ENCODE peak calls at places on chromosome 21, in four cellular contexts. P is H9, Y is H1, E is trophoblast cell. S is an unnamed sample. For H3K79me2, the result is how much of the 10 kb centered on the place peaks cover.

GRCh38 chr21:16509466-16509865 is 779.7 kb downstream of the USP25 start:
- DNase-seq in P (no peak), Y (no peak), E (no peak), S (no peak)

GRCh38 chr21:15443740-15444117 is 286.1 kb upstream of the USP25 start:
- DNase-seq in P (no peak), Y (no peak), E (no peak), S (no peak)

GRCh38 chr21:14880922-14881321 is 183.9 kb downstream of the NRIP1 start:
- DNase-seq in P (no peak), Y (no peak), E (no peak), S (peak)

GRCh38 chr21:39087976-39088370 is 95.3 kb downstream of the PSMG1 start:
- DNase-seq in P (no peak), Y (no peak), E (no peak), S (no peak)

GRCh38 chr21:39976805-39977204 is 109.6 kb downstream of the PCP4 start:
- DNase-seq in P (no peak), Y (no peak), E (no peak), S (no peak)

GRCh38 chr21:42695324-42696025 is 42.1 kb downstream of the PDE9A start:
- DNase-seq in P (no peak), Y (no peak), E (no peak), S (no peak)

GRCh38 chr21:29979043-29979442 is 39.2 kb upstream of the GRIK1 start:
- DNase-seq in P (no peak), Y (no peak), E (no peak), S (no peak)

GRCh38 chr21:41500931-41501381 is 7.0 kb downstream of the TMPRSS2 start:
- DNase-seq in P (no peak), Y (no peak), E (no peak), S (no peak)

GRCh38 chr21:42009018-42009830 is 936 bp downstream of the ZBTB21 start:
- DNase-seq in P (peak), Y (peak), E (peak), S (peak)

GRCh38 chr21:46420241-46421190 is 38.2 kb upstream of the DIP2A start:
- DNase-seq in P (no peak), Y (no peak), E (no peak), S (no peak)

GRCh38 chr21:42118901-42119300 is 47.8 kb downstream of the UMODL1 start:
- DNase-seq in P (no peak), Y (no peak), E (no peak), S (no peak)

GRCh38 chr21:41431788-41432548 is 5.9 kb downstream of the MX1 start:
- DNase-seq in P (peak), Y (peak), E (no peak), S (no peak)

GRCh38 chr21:29237110-29238051 is 61.3 kb upstream of the BACH1 start:
- DNase-seq in P (no peak), Y (no peak), E (no peak), S (no peak)

GRCh38 chr21:42146821-42147220 is 72.1 kb upstream of the ABCG1 start:
- DNase-seq in P (peak), Y (no peak), E (no peak), S (no peak)

GRCh38 chr21:39825250-39825649 is 42.0 kb upstream of the PCP4 start:
- DNase-seq in P (no peak), Y (no peak), E (no peak), S (no peak)

GRCh38 chr21:46095814-46096595 is 1.9 kb upstream of the COL6A2 start:
- DNase-seq in P (peak), Y (peak), E (no peak), S (no peak)

GRCh38 chr21:39064325-39065012 is 118.8 kb downstream of the PSMG1 start:
- DNase-seq in P (no peak), Y (no peak), E (no peak), S (no peak)

GRCh38 chr21:30268608-30269197 is 14.0 kb downstream of the KRTAP24-1 start:
- DNase-seq in P (peak), Y (peak), E (no peak), S (peak)

GRCh38 chr21:42653492-42654061 is at the start of gene PDE9A:
- DNase-seq in P (peak), Y (peak), E (no peak), S (peak)

GRCh38 chr21:42443876-42444744 is 40.4 kb downstream of the UBASH3A start:
- DNase-seq in P (no peak), Y (no peak), E (no peak), S (no peak)

GRCh38 chr21:27561116-27561515 is 594.2 kb upstream of the ADAMTS5 start:
- DNase-seq in P (no peak), Y (no peak), E (peak), S (no peak)

DNA sequence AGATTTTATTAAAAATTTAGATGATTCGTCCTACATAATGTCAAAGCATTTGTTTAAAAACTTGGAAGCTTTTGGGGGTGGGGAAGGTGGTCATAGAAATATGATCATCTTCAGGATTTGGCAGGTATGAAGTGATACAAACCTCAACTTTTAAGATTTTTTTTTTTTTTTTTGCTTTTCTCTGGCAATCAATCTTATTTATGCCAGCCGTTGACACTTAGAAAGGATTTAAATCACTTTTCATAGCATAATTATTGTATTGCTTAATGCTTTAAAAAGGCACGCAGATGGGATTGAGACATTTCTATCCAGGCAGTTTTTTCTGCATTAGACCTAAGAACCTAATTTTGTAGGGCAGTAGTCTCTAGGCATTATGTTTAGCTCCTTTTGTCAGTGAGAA is 19.7 kb downstream of the MRPS6 start:
- DNase-seq in P (no peak), Y (no peak), E (no peak), S (no peak)
- H3K79me2 ChIP-seq in P (under half), Y (under half), E (under half), S (half or more)

DNA sequence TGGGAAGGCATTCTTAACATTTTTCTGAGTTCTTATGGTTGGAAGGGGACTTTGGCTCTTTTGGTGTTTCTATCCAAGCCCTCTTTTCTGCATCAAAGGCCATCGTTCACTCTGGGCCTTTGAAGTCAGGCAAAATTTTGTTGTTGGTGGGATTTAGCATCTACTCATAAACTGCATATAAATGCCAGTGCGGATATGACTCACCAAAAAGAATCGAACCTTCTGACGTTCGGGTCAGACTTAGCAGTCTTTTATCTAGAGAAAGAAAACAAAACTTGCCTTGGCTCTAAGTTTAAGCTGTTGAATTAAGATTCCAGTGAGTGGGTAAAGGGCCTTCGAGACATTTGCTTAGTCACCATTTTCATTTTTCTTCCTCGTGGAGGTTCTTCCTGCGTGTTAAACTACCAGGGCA is 51.4 kb downstream of the EVA1C start:
- DNase-seq in P (no peak), Y (no peak), E (no peak), S (no peak)
- H2AK5ac ChIP-seq in P (no peak), Y (no peak), E (no peak), S (no peak)

GRCh38 chr21:43881918-43882317 is 16.9 kb downstream of the AGPAT3 start:
- DNase-seq in P (no peak), Y (no peak), E (no peak), S (no peak)
- H3K79me2 ChIP-seq in P (under half), Y (under half), E (under half), S (under half)

GRCh38 chr21:36964832-36965719 is 1.4 kb downstream of the HLCS start:
- DNase-seq in P (no peak), Y (no peak), E (peak), S (peak)

GRCh38 chr21:36965720-36966065 is 776 bp downstream of the HLCS start:
- DNase-seq in P (no peak), Y (no peak), E (no peak), S (no peak)

GRCh38 chr21:36966846-36967657 is 583 bp upstream of the HLCS start:
- DNase-seq in P (no peak), Y (peak), E (no peak), S (peak)

GRCh38 chr21:36964398-36964797 is 2.1 kb downstream of the HLCS start:
- DNase-seq in P (no peak), Y (no peak), E (peak), S (no peak)

GRCh38 chr21:36966066-36966845 is at the start of gene HLCS:
- DNase-seq in P (peak), Y (peak), E (peak), S (peak)
- H2AK5ac ChIP-seq in P (no peak), Y (no peak), E (peak), S (no peak)

DNA sequence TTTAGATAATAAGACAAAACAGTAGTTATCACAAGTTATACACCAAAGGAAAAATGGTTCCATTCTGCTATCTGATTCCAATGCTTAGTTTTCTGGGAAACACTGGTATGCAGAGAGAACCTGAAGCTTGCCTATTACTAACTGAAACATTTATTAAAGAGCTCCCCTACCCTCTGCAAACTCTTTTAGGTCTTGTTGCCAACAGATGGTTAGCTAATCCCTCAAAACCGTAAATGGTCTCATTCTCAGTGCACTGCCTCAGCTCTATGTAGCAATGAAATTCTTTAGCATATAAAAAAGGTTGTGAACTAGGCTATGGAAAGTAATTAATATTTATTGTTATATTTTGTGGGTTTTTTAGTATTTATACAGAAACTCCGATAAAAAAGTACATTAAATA is 20.4 kb downstream of the C21orf91 start:
- DNase-seq in P (no peak), Y (no peak), E (no peak), S (no peak)
- H3K79me2 ChIP-seq in P (under half), Y (under half), E (under half), S (under half)

DNA sequence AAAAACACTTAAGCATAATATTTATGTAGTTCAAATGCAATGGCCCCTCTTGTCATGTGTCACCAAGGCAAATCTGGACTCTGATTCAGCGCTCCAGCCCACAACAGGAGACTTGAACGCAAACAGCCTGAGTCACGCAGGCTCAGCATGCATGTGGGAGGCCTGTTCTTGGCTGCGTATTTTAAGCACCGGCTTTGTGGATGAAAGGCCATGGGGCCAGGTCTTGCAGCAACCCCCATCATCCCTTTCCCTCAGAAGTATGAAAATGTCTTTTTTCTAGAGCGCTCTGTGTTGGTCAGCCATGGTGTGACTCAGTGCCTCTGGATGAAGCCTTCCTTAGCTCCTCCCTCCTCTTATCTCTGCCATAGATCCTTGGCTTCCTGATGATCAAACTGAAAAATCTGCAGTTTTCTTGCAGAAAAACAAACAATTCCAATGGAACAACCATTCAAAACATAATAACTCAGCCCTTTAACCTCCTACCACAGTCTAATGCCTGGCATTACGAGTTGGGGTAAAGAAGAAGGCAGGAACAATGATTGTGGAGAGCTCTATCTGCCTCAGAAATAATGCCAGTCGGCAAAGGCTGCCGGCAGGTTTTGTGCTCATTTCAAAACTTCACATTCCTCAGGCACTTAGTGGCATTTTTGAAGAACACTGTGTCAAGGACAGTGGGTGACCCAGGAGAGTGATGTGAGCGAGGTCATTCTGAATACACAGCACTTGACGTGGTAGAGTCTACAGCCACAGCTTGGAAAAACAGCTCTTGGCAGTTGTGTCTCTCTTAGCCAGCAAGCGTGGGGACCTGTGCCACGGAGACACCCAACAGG is 167.5 kb downstream of the CLIC6 start:
- DNase-seq in P (no peak), Y (no peak), E (peak), S (no peak)
- H2AK5ac ChIP-seq in P (no peak), Y (no peak), E (no peak), S (no peak)

GRCh38 chr21:37415938-37416337 is 49.4 kb downstream of the DYRK1A start:
- DNase-seq in P (no peak), Y (no peak), E (no peak), S (no peak)

GRCh38 chr21:37414292-37415253 is 48.0 kb downstream of the DYRK1A start:
- DNase-seq in P (no peak), Y (no peak), E (no peak), S (no peak)

GRCh38 chr21:37413553-37414291 is 47.1 kb downstream of the DYRK1A start:
- DNase-seq in P (no peak), Y (no peak), E (no peak), S (no peak)

GRCh38 chr21:37410639-37411038 is 44.1 kb downstream of the DYRK1A start:
- DNase-seq in P (no peak), Y (no peak), E (no peak), S (no peak)

DNA sequence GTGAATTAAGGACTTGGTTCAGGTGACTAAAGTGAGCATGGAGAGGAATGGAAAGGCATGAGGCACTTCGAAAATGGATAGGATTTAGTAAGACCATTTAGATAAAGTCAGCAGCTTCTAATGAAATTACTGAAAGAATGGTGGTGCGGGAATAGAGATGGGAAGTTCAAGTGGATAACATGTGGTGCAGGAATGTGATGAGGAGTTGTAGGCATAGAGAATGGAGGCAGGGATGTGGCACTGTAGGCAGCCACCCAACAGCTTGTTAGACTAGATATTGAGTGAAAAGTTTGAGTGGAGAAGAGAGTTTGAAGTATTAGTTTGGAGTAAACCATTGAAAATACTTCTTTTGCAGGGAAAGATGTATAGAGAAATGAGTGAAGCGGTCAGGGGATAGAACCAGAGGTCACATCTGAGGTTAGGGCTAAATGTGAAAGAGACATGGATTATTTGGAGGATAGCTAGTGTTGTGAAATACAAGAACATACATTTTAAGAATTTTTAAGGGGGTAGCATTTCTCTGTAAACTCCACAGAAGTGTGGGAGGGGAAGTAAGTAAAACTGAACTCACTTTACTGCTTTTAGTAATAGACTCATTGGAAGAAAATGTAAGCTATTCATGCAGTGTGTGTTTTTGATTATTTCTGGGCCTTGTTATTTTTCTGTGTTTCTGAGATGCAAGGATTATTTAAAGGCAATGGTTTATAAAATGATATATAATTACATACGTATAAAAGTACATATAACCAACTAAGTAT is 46.2 kb downstream of the DYRK1A start:
- DNase-seq in P (no peak), Y (no peak), E (no peak), S (peak)
- H3K79me2 ChIP-seq in P (half or more), Y (under half), E (under half), S (half or more)

DNA sequence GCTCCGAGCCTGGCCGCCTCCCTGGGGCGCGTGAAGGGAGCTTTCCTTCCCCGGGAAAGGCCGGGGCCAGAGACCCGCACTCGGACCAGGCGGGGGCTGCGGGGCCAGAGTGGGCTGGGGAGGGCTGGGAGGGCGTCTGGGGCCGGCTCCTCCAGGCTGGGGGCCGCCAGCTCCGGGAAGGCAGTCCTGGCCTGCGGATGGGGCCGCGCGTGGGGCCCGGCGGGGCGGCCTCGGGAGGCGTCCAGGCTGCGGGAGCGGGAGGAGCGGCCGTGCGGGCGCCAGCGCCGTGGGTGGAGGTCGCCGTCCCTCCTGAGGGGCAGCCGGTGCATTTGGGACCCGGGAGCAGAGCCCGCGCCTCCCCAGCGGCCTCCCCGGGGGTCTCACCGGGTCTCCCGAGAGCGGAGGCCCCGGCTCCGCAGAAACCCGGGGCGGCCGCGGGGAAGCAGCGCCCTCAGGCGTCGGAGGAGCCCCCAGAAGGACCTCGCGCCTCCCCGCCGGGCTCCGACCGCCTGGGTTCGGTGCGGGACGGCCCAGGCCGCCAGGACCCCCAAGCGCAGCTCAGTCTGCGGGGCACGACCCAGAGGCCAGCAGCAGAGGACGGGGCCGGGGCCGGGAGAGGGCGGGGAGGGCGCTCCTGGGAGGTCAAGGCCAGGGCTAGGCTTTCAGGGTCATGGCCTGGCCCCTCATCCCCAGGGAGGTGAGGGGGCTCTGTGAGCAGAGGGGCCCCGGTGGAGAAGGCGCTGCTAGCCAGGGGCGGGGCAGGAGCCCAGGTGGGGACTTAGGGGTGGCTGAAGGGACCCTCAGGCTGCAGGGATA is 7.3 kb upstream of the SLX9 start:
- DNase-seq in P (no peak), Y (no peak), E (no peak), S (no peak)
- H2AK5ac ChIP-seq in P (no peak), Y (no peak), E (no peak), S (no peak)

GRCh38 chr21:26089730-26090129 is 80.8 kb downstream of the APP start:
- DNase-seq in P (no peak), Y (no peak), E (no peak), S (no peak)

GRCh38 chr21:26091480-26092018 is 79.0 kb downstream of the APP start:
- DNase-seq in P (no peak), Y (no peak), E (no peak), S (peak)

GRCh38 chr21:26085882-26086281 is 84.7 kb downstream of the APP start:
- DNase-seq in P (no peak), Y (no peak), E (no peak), S (no peak)

GRCh38 chr21:26085100-26085499 is 85.5 kb downstream of the APP start:
- DNase-seq in P (no peak), Y (no peak), E (no peak), S (no peak)

GRCh38 chr21:26087223-26087918 is 83.2 kb downstream of the APP start:
- DNase-seq in P (no peak), Y (no peak), E (no peak), S (no peak)
- H3K79me2 ChIP-seq in P (under half), Y (under half), E (under half), S (under half)

S was measured in mesendoderm.